ENCODE peak calls at places on chromosomes 3 and 15, in four cellular contexts. One of them, this sample, is unnamed.

GRCh38 chr15:62492900-62493299 is 327.8 kb upstream of the C2CD4B start:
- DNase-seq in NB4: no peak
- DNase-seq in foreskin keratinocyte: no peak
- DNase-seq in NCI-H774: no peak
- DNase-seq in this sample: no peak

GRCh38 chr15:56339594-56339993 is 25.6 kb upstream of the TEX9 start:
- DNase-seq in NCI-H774: no peak
- DNase-seq in NB4: no peak
- DNase-seq in foreskin keratinocyte: peak
- DNase-seq in this sample: no peak

GRCh38 chr3:127730171-127730570 is 57.4 kb downstream of the ABTB1 start:
- DNase-seq in foreskin keratinocyte: no peak
- DNase-seq in NCI-H774: no peak
- DNase-seq in NB4: no peak
- DNase-seq in this sample: no peak

GRCh38 chr15:96334705-96335428 is 4.4 kb downstream of the NR2F2 start:
- DNase-seq in NB4: no peak
- DNase-seq in foreskin keratinocyte: no peak
- DNase-seq in NCI-H774: no peak
- DNase-seq in this sample: no peak

GRCh38 chr15:34360298-34360697 is 6.7 kb downstream of the LPCAT4 start:
- DNase-seq in NCI-H774: no peak
- DNase-seq in NB4: no peak
- DNase-seq in foreskin keratinocyte: peak
- DNase-seq in this sample: peak

GRCh38 chr3:45978348-45978747 is 17.3 kb downstream of the FYCO1 start:
- DNase-seq in foreskin keratinocyte: peak
- DNase-seq in NCI-H774: peak
- DNase-seq in NB4: no peak
- DNase-seq in this sample: no peak

GRCh38 chr3:42066516-42067181 is 24.5 kb upstream of the TRAK1 start:
- DNase-seq in foreskin keratinocyte: no peak
- DNase-seq in NCI-H774: peak
- DNase-seq in NB4: no peak
- DNase-seq in this sample: no peak

GRCh38 chr3:153165211-153165815 is 3.3 kb downstream of the RAP2B start:
- DNase-seq in NCI-H774: no peak
- DNase-seq in NB4: peak
- DNase-seq in foreskin keratinocyte: no peak
- DNase-seq in this sample: no peak

GRCh38 chr3:16336876-16337275 is 71.9 kb downstream of the OXNAD1 start:
- DNase-seq in NCI-H774: no peak
- DNase-seq in foreskin keratinocyte: no peak
- DNase-seq in NB4: no peak
- DNase-seq in this sample: no peak

GRCh38 chr15:92140802-92141201 is 252.9 kb upstream of the ST8SIA2 start:
- DNase-seq in NCI-H774: no peak
- DNase-seq in foreskin keratinocyte: peak
- DNase-seq in NB4: no peak
- DNase-seq in this sample: peak

GRCh38 chr3:53199834-53200233 is 38.8 kb downstream of the PRKCD start:
- DNase-seq in foreskin keratinocyte: no peak
- DNase-seq in NB4: no peak
- DNase-seq in NCI-H774: no peak
- DNase-seq in this sample: no peak

GRCh38 chr3:13470894-13471574 is 9.1 kb upstream of the HDAC11 start:
- DNase-seq in NB4: no peak
- DNase-seq in NCI-H774: peak
- DNase-seq in foreskin keratinocyte: no peak
- DNase-seq in this sample: no peak

GRCh38 chr3:27423463-27423862 is 54.3 kb upstream of the NEK10 start:
- DNase-seq in NCI-H774: no peak
- DNase-seq in foreskin keratinocyte: peak
- DNase-seq in NB4: no peak
- DNase-seq in this sample: peak

GRCh38 chr3:37980477-37981347 is 9.9 kb upstream of the VILL start:
- DNase-seq in NB4: peak
- DNase-seq in NCI-H774: no peak
- DNase-seq in foreskin keratinocyte: no peak
- DNase-seq in this sample: no peak

GRCh38 chr3:120681018-120681417 is 1.0 kb downstream of the HGD start:
- DNase-seq in foreskin keratinocyte: no peak
- DNase-seq in NCI-H774: no peak
- DNase-seq in NB4: no peak
- DNase-seq in this sample: no peak

GRCh38 chr15:90412356-90413194 is 24.5 kb downstream of the IQGAP1 start:
- DNase-seq in NB4: peak
- DNase-seq in foreskin keratinocyte: peak
- DNase-seq in NCI-H774: peak
- DNase-seq in this sample: peak

GRCh38 chr3:42683875-42684593 is 1.3 kb upstream of the KLHL40 start:
- DNase-seq in foreskin keratinocyte: peak
- DNase-seq in NB4: peak
- DNase-seq in NCI-H774: no peak
- DNase-seq in this sample: peak

GRCh38 chr15:58760385-58761009 is 10.6 kb upstream of the MINDY2 start:
- DNase-seq in NCI-H774: no peak
- DNase-seq in NB4: peak
- DNase-seq in foreskin keratinocyte: no peak
- DNase-seq in this sample: no peak

GRCh38 chr15:79172801-79173460 is 82.4 kb upstream of the RASGRF1 start:
- DNase-seq in NB4: no peak
- DNase-seq in NCI-H774: no peak
- DNase-seq in foreskin keratinocyte: no peak
- DNase-seq in this sample: no peak

GRCh38 chr3:182364323-182364722 is 429.0 kb upstream of the ATP11B start:
- DNase-seq in NB4: no peak
- DNase-seq in NCI-H774: peak
- DNase-seq in foreskin keratinocyte: no peak
- DNase-seq in this sample: no peak

GRCh38 chr3:192943384-192943783 is 25.7 kb upstream of the MB21D2 start:
- DNase-seq in foreskin keratinocyte: no peak
- DNase-seq in NCI-H774: no peak
- DNase-seq in NB4: no peak
- DNase-seq in this sample: no peak

GRCh38 chr3:97815149-97815917 is 6.5 kb upstream of the CRYBG3 start:
- DNase-seq in foreskin keratinocyte: peak
- DNase-seq in NCI-H774: no peak
- DNase-seq in NB4: no peak
- DNase-seq in this sample: no peak

This sample was measured in RWPE1.